ENCODE peak calls at places on chromosomes 5 and 9, in six cellular contexts. One of them, this sample, is unnamed.

GRCh38 chr5:132180134-132180745 is 47.4 kb downstream of the P4HA2 start:
- DNase-seq in Peyer's patch: no peak
- DNase-seq in gastrocnemius medialis: no peak
- DNase-seq in spleen: no peak
- DNase-seq in IMR-90: peak
- DNase-seq in tibial nerve: no peak
- DNase-seq in this sample: no peak

GRCh38 chr5:115685966-115686691 is 60.3 kb upstream of the TMED7 start:
- DNase-seq in Peyer's patch: no peak
- DNase-seq in gastrocnemius medialis: peak
- DNase-seq in spleen: no peak
- DNase-seq in IMR-90: no peak
- DNase-seq in tibial nerve: peak
- DNase-seq in this sample: no peak

GRCh38 chr5:77768978-77769377 is 7.2 kb downstream of the TBCA start:
- DNase-seq in Peyer's patch: no peak
- DNase-seq in gastrocnemius medialis: no peak
- DNase-seq in spleen: no peak
- DNase-seq in IMR-90: peak
- DNase-seq in tibial nerve: no peak
- DNase-seq in this sample: no peak

GRCh38 chr5:33439905-33440481 is 772 bp upstream of the TARS1 start:
- DNase-seq in Peyer's patch: no peak
- DNase-seq in gastrocnemius medialis: no peak
- DNase-seq in spleen: no peak
- DNase-seq in IMR-90: no peak
- DNase-seq in tibial nerve: no peak
- DNase-seq in this sample: no peak

GRCh38 chr5:160747963-160748362 is 104.0 kb downstream of the ATP10B start:
- DNase-seq in Peyer's patch: no peak
- DNase-seq in gastrocnemius medialis: no peak
- DNase-seq in spleen: no peak
- DNase-seq in IMR-90: no peak
- DNase-seq in tibial nerve: no peak
- DNase-seq in this sample: no peak

GRCh38 chr9:115850548-115851304 is 302.9 kb upstream of the PAPPA start:
- DNase-seq in Peyer's patch: no peak
- DNase-seq in gastrocnemius medialis: no peak
- DNase-seq in spleen: no peak
- DNase-seq in IMR-90: peak
- DNase-seq in tibial nerve: no peak
- DNase-seq in this sample: no peak

GRCh38 chr5:109242518-109242917 is 167.3 kb downstream of the PJA2 start:
- DNase-seq in Peyer's patch: no peak
- DNase-seq in gastrocnemius medialis: no peak
- DNase-seq in spleen: no peak
- DNase-seq in IMR-90: no peak
- DNase-seq in tibial nerve: no peak
- DNase-seq in this sample: no peak

GRCh38 chr5:149043641-149044040 is 19.2 kb downstream of the SH3TC2 start:
- DNase-seq in Peyer's patch: no peak
- DNase-seq in gastrocnemius medialis: no peak
- DNase-seq in spleen: no peak
- DNase-seq in IMR-90: no peak
- DNase-seq in tibial nerve: no peak
- DNase-seq in this sample: no peak

GRCh38 chr5:154375331-154376008 is 70.3 kb upstream of the SAP30L start:
- DNase-seq in Peyer's patch: no peak
- DNase-seq in gastrocnemius medialis: no peak
- DNase-seq in spleen: no peak
- DNase-seq in IMR-90: peak
- DNase-seq in tibial nerve: no peak
- DNase-seq in this sample: no peak

GRCh38 chr9:70205366-70206020 is 53.3 kb upstream of the SMC5 start:
- DNase-seq in Peyer's patch: no peak
- DNase-seq in gastrocnemius medialis: no peak
- DNase-seq in spleen: no peak
- DNase-seq in IMR-90: no peak
- DNase-seq in tibial nerve: no peak
- DNase-seq in this sample: no peak

GRCh38 chr5:147813696-147814095 is 17.8 kb downstream of the SPINK1 start:
- DNase-seq in Peyer's patch: no peak
- DNase-seq in gastrocnemius medialis: no peak
- DNase-seq in spleen: no peak
- DNase-seq in IMR-90: no peak
- DNase-seq in tibial nerve: no peak
- DNase-seq in this sample: no peak

GRCh38 chr9:92010705-92011536 is 60.9 kb upstream of the ROR2 start:
- DNase-seq in Peyer's patch: no peak
- DNase-seq in gastrocnemius medialis: peak
- DNase-seq in spleen: no peak
- DNase-seq in IMR-90: no peak
- DNase-seq in tibial nerve: no peak
- DNase-seq in this sample: no peak

GRCh38 chr5:57450991-57451876 is 31.4 kb downstream of the ACTBL2 start:
- DNase-seq in Peyer's patch: no peak
- DNase-seq in gastrocnemius medialis: no peak
- DNase-seq in spleen: no peak
- DNase-seq in IMR-90: peak
- DNase-seq in tibial nerve: no peak
- DNase-seq in this sample: no peak

GRCh38 chr9:131279196-131279926 is 3.1 kb upstream of the FAM78A start:
- DNase-seq in Peyer's patch: no peak
- DNase-seq in gastrocnemius medialis: no peak
- DNase-seq in spleen: no peak
- DNase-seq in IMR-90: no peak
- DNase-seq in tibial nerve: no peak
- DNase-seq in this sample: no peak

GRCh38 chr9:93810028-93810971 is 144.9 kb downstream of the BARX1 start:
- DNase-seq in Peyer's patch: no peak
- DNase-seq in gastrocnemius medialis: no peak
- DNase-seq in spleen: peak
- DNase-seq in IMR-90: no peak
- DNase-seq in tibial nerve: no peak
- DNase-seq in this sample: no peak

GRCh38 chr9:108780949-108781734 is 74.6 kb downstream of the ACTL7B start:
- DNase-seq in Peyer's patch: no peak
- DNase-seq in gastrocnemius medialis: no peak
- DNase-seq in spleen: no peak
- DNase-seq in IMR-90: no peak
- DNase-seq in tibial nerve: no peak
- DNase-seq in this sample: no peak
- H3K27ac ChIP-seq in Peyer's patch: no peak
- H3K27ac ChIP-seq in gastrocnemius medialis: no peak
- H3K27ac ChIP-seq in spleen: no peak
- H3K27ac ChIP-seq in IMR-90: no peak
- H3K27ac ChIP-seq in tibial nerve: peak
- H3K27ac ChIP-seq in this sample: no peak

GRCh38 chr5:100896054-100896453 is 7.0 kb downstream of the ST8SIA4 start:
- DNase-seq in Peyer's patch: no peak
- DNase-seq in gastrocnemius medialis: no peak
- DNase-seq in spleen: no peak
- DNase-seq in IMR-90: no peak
- DNase-seq in tibial nerve: no peak
- DNase-seq in this sample: no peak

GRCh38 chr5:100889165-100889564 is 13.9 kb downstream of the ST8SIA4 start:
- DNase-seq in Peyer's patch: no peak
- DNase-seq in gastrocnemius medialis: no peak
- DNase-seq in spleen: no peak
- DNase-seq in IMR-90: no peak
- DNase-seq in tibial nerve: no peak
- DNase-seq in this sample: no peak

GRCh38 chr5:100889896-100890295 is 13.2 kb downstream of the ST8SIA4 start:
- DNase-seq in Peyer's patch: no peak
- DNase-seq in gastrocnemius medialis: no peak
- DNase-seq in spleen: no peak
- DNase-seq in IMR-90: no peak
- DNase-seq in tibial nerve: no peak
- DNase-seq in this sample: no peak

GRCh38 chr5:100890514-100891008 is 12.5 kb downstream of the ST8SIA4 start:
- DNase-seq in Peyer's patch: no peak
- DNase-seq in gastrocnemius medialis: no peak
- DNase-seq in spleen: no peak
- DNase-seq in IMR-90: no peak
- DNase-seq in tibial nerve: no peak
- DNase-seq in this sample: no peak
- TF ChIP-seq POLR2A in Peyer's patch: no peak
- TF ChIP-seq POLR2A in gastrocnemius medialis: no peak
- TF ChIP-seq POLR2A in spleen: no peak
- TF ChIP-seq POLR2A in IMR-90: no peak
- TF ChIP-seq POLR2A in tibial nerve: no peak
- TF ChIP-seq POLR2A in this sample: no peak

GRCh38 chr5:105773241-105773640 is 1897.5 kb downstream of the EFNA5 start:
- DNase-seq in Peyer's patch: no peak
- DNase-seq in gastrocnemius medialis: no peak
- DNase-seq in spleen: no peak
- DNase-seq in IMR-90: no peak
- DNase-seq in tibial nerve: no peak
- DNase-seq in this sample: no peak
- H3K4me3 ChIP-seq in Peyer's patch: no peak
- H3K4me3 ChIP-seq in gastrocnemius medialis: no peak
- H3K4me3 ChIP-seq in spleen: no peak
- H3K4me3 ChIP-seq in IMR-90: no peak
- H3K4me3 ChIP-seq in tibial nerve: no peak
- H3K4me3 ChIP-seq in this sample: no peak

DNA sequence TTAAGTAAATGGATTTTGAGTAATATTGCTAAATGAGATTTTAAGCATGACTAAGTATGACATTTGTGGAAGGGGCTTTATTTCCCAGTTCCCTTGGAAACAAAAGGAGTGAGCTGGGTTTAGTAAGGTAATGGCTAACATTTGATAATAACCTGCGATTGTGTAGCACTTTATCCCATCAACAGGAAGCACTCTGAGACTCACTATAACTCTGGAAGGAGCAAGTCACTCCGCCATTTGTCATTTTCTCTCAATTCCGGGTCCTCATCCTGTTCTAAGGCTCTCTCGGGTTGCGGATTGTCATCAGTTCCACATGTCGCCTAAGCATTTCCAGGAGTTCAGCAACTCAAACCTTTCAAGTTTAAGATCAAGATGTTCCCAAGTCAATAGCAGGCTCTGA is 39.5 kb downstream of the CAPSL start:
- DNase-seq in Peyer's patch: no peak
- DNase-seq in gastrocnemius medialis: no peak
- DNase-seq in spleen: no peak
- DNase-seq in IMR-90: no peak
- DNase-seq in tibial nerve: no peak
- DNase-seq in this sample: no peak
- H3K27ac ChIP-seq in Peyer's patch: no peak
- H3K27ac ChIP-seq in gastrocnemius medialis: no peak
- H3K27ac ChIP-seq in spleen: no peak
- H3K27ac ChIP-seq in IMR-90: no peak
- H3K27ac ChIP-seq in tibial nerve: no peak
- H3K27ac ChIP-seq in this sample: no peak

DNA sequence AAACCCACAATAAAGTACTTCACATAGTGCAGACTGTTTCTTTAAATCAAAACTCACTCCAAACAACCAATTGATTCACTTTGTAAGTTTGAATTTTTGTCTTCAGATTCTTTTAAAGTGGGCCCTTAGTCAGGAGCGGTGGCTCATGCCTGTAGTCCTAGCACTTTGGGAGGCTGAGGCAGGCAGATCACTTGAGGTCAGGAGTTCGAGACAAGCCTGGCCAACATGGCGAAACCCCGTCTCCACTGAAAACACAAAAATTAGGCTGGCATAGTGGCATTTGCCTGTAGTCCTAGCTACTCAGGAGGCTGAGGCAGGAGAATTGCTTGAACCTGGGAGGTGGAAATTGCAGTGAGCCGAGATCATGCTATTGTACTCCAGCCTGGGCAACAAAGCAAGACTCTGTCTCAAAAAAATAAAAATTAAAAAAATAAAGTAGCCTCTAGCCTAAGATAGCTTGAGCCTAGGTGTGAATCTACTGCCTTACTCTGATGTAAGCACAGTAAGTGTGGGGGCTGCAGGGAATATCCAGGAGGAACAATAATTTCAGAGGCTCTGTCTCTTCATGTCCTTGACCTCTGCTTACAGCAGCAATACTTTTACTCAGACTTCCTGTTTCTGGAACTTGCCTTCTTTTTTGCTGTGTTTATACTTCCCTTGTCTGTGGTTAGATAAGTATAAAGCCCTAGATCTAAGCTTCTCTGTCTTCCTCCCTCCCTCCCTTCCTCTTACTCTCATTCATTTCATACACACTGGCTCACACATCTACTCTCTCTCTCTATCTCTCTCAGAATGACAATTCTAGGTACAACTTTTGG is at the start of gene IL7R:
- DNase-seq in Peyer's patch: no peak
- DNase-seq in gastrocnemius medialis: no peak
- DNase-seq in spleen: no peak
- DNase-seq in IMR-90: peak
- DNase-seq in tibial nerve: no peak
- DNase-seq in this sample: no peak
- TF ChIP-seq POLR2A in Peyer's patch: peak
- TF ChIP-seq POLR2A in gastrocnemius medialis: no peak
- TF ChIP-seq POLR2A in spleen: peak
- TF ChIP-seq POLR2A in IMR-90: peak
- TF ChIP-seq POLR2A in tibial nerve: no peak
- TF ChIP-seq POLR2A in this sample: no peak

GRCh38 chr9:128361981-128362646 is 9.1 kb upstream of the URM1 start:
- DNase-seq in Peyer's patch: peak
- DNase-seq in gastrocnemius medialis: peak
- DNase-seq in spleen: peak
- DNase-seq in IMR-90: peak
- DNase-seq in tibial nerve: peak
- DNase-seq in this sample: peak
- H3K4me3 ChIP-seq in Peyer's patch: peak
- H3K4me3 ChIP-seq in gastrocnemius medialis: peak
- H3K4me3 ChIP-seq in spleen: peak
- H3K4me3 ChIP-seq in IMR-90: peak
- H3K4me3 ChIP-seq in tibial nerve: peak
- H3K4me3 ChIP-seq in this sample: peak

This sample was measured in breast epithelium.